ENCODE peak calls at places on chromosomes 12 and 14, in five cellular contexts. T, I, U, F and B are unnamed samples.

GRCh38 chr12:113214938-113215400 is 6.3 kb upstream of the TPCN1 start:
- DNase-seq in T (no peak), F (no peak), I (no peak), U (peak), B (peak)

GRCh38 chr14:94655169-94655710 is 43.0 kb downstream of the SERPINA3 start:
- DNase-seq in I (no peak), T (no peak), U (no peak), F (no peak), B (no peak)

GRCh38 chr14:53951661-53952265 is 4.9 kb downstream of the BMP4 start:
- DNase-seq in U (peak), I (no peak), T (no peak), F (no peak), B (no peak)

GRCh38 chr12:70948236-70948975 is 27.9 kb upstream of the PTPRR start:
- DNase-seq in U (no peak), I (no peak), T (no peak), F (no peak), B (no peak)

GRCh38 chr12:48934312-48934706 is 9.0 kb upstream of the FKBP11 start:
- DNase-seq in T (no peak), U (peak), F (no peak), I (no peak), B (no peak)

GRCh38 chr12:92558806-92559205 is 144.0 kb upstream of the PLEKHG7 start:
- DNase-seq in U (no peak), F (no peak), I (no peak), T (no peak), B (no peak)

GRCh38 chr12:90677552-90677951 is 277.4 kb downstream of the CCER1 start:
- DNase-seq in F (no peak), I (no peak), U (no peak), T (no peak), B (no peak)

GRCh38 chr14:50948205-50948604 is 3.9 kb upstream of the PYGL start:
- DNase-seq in F (no peak), I (no peak), U (no peak), T (no peak), B (no peak)

GRCh38 chr12:6072302-6072752 is 52.1 kb downstream of the VWF start:
- DNase-seq in I (no peak), U (peak), T (no peak), F (no peak), B (no peak)

GRCh38 chr12:132428872-132429121 is 61.2 kb upstream of the FBRSL1 start:
- DNase-seq in T (no peak), F (no peak), U (no peak), I (no peak), B (no peak)

GRCh38 chr14:38330262-38330661 is 74.4 kb upstream of the CLEC14A start:
- DNase-seq in U (no peak), T (no peak), F (no peak), I (no peak), B (no peak)

GRCh38 chr14:38862381-38862780 is 240.7 kb downstream of the SEC23A start:
- DNase-seq in F (no peak), T (no peak), U (no peak), I (no peak), B (no peak)

GRCh38 chr14:59336078-59336477 is 129.1 kb downstream of the GPR135 start:
- DNase-seq in I (no peak), U (no peak), F (no peak), T (no peak), B (no peak)

GRCh38 chr12:6507102-6507998 is 13.4 kb downstream of the NCAPD2 start:
- DNase-seq in U (no peak), F (no peak), I (no peak), T (no peak), B (no peak)

GRCh38 chr12:89351489-89352241 is 636 bp downstream of the DUSP6 start:
- DNase-seq in T (peak), U (no peak), I (no peak), F (peak), B (peak)

GRCh38 chr14:105436891-105437722 is 17.5 kb downstream of the MTA1 start:
- DNase-seq in I (no peak), T (no peak), F (no peak), U (no peak), B (peak)

GRCh38 chr12:38886064-38886463 is 19.3 kb downstream of the CPNE8 start:
- DNase-seq in T (no peak), F (no peak), U (peak), I (no peak), B (no peak)

GRCh38 chr12:94112116-94112515 is 36.3 kb upstream of the PLXNC1 start:
- DNase-seq in T (no peak), U (no peak), F (no peak), I (no peak), B (no peak)

GRCh38 chr12:43776498-43776897 is 17.7 kb downstream of the IRAK4 start:
- DNase-seq in F (no peak), I (no peak), T (no peak), U (peak), B (no peak)

GRCh38 chr14:55386037-55386798 is 25.4 kb downstream of the ATG14 start:
- DNase-seq in F (no peak), U (no peak), I (no peak), T (no peak), B (no peak)

GRCh38 chr14:105126126-105126969 is 42.2 kb downstream of the JAG2 start:
- DNase-seq in I (no peak), T (no peak), U (no peak), F (no peak), B (no peak)

GRCh38 chr14:68820536-68820935 is 27.7 kb upstream of the ZFP36L1 start:
- DNase-seq in F (no peak), T (no peak), I (no peak), U (no peak), B (no peak)

GRCh38 chr14:27528328-27528727 is 930.5 kb upstream of the NOVA1 start:
- DNase-seq in I (no peak), T (no peak), F (no peak), U (peak), B (no peak)

GRCh38 chr14:101018561-101019290 is 115.2 kb upstream of the RTL1 start:
- DNase-seq in T (no peak), F (no peak), U (no peak), I (peak), B (no peak)

GRCh38 chr12:16603916-16604575 is 1.9 kb downstream of the LMO3 start:
- DNase-seq in U (no peak), I (no peak), F (peak), T (no peak), B (no peak)

GRCh38 chr12:8052679-8053078 is 13.5 kb downstream of the C3AR1 start:
- DNase-seq in T (no peak), F (no peak), I (no peak), U (no peak), B (no peak)

GRCh38 chr12:132476421-132476820 is 13.5 kb upstream of the FBRSL1 start:
- DNase-seq in U (no peak), T (no peak), I (no peak), F (no peak), B (no peak)